ENCODE peak calls at places on chromosomes 3 and 15, in seven cellular contexts. One of them, this sample, is unnamed. For H3K9me3, the result is how much of the 10 kb centered on the place peaks cover.

GRCh38 chr15:51046799-51047449 is 47.8 kb downstream of the TNFAIP8L3 start:
- DNase-seq in GM23248: peak
- DNase-seq in K562: no peak
- DNase-seq in naive thymus-derived CD4-positive, alpha-beta T cell: no peak
- DNase-seq in cardiac muscle cell: peak
- DNase-seq in neuronal stem cell: no peak
- DNase-seq in T-helper 17 cell: no peak
- DNase-seq in this sample: no peak

GRCh38 chr3:64143399-64144130 is 81.7 kb downstream of the PRICKLE2 start:
- DNase-seq in naive thymus-derived CD4-positive, alpha-beta T cell: no peak
- DNase-seq in T-helper 17 cell: no peak
- DNase-seq in GM23248: peak
- DNase-seq in K562: no peak
- DNase-seq in neuronal stem cell: no peak
- DNase-seq in cardiac muscle cell: peak
- DNase-seq in this sample: no peak

GRCh38 chr15:64739216-64739976 is 36.0 kb downstream of the RBPMS2 start:
- DNase-seq in naive thymus-derived CD4-positive, alpha-beta T cell: no peak
- DNase-seq in neuronal stem cell: no peak
- DNase-seq in cardiac muscle cell: peak
- DNase-seq in K562: no peak
- DNase-seq in GM23248: no peak
- DNase-seq in T-helper 17 cell: no peak
- DNase-seq in this sample: no peak

GRCh38 chr3:179149239-179149887 is 1.2 kb downstream of the PIK3CA start:
- DNase-seq in T-helper 17 cell: no peak
- DNase-seq in GM23248: peak
- DNase-seq in neuronal stem cell: peak
- DNase-seq in cardiac muscle cell: peak
- DNase-seq in K562: no peak
- DNase-seq in naive thymus-derived CD4-positive, alpha-beta T cell: no peak
- DNase-seq in this sample: no peak

GRCh38 chr3:197736010-197736490 is 654 bp downstream of the RUBCN start:
- DNase-seq in cardiac muscle cell: no peak
- DNase-seq in naive thymus-derived CD4-positive, alpha-beta T cell: peak
- DNase-seq in neuronal stem cell: no peak
- DNase-seq in K562: no peak
- DNase-seq in GM23248: peak
- DNase-seq in T-helper 17 cell: peak
- DNase-seq in this sample: no peak

GRCh38 chr3:160464971-160465370 is 15.4 kb upstream of the TRIM59 start:
- DNase-seq in naive thymus-derived CD4-positive, alpha-beta T cell: no peak
- DNase-seq in K562: no peak
- DNase-seq in cardiac muscle cell: no peak
- DNase-seq in T-helper 17 cell: no peak
- DNase-seq in GM23248: no peak
- DNase-seq in neuronal stem cell: no peak
- DNase-seq in this sample: no peak

GRCh38 chr3:173699353-173699752 is 301.8 kb downstream of the NLGN1 start:
- DNase-seq in K562: no peak
- DNase-seq in naive thymus-derived CD4-positive, alpha-beta T cell: no peak
- DNase-seq in neuronal stem cell: no peak
- DNase-seq in T-helper 17 cell: no peak
- DNase-seq in GM23248: no peak
- DNase-seq in cardiac muscle cell: no peak
- DNase-seq in this sample: no peak

GRCh38 chr3:48038971-48039481 is 22.8 kb upstream of the MAP4 start:
- DNase-seq in neuronal stem cell: no peak
- DNase-seq in GM23248: peak
- DNase-seq in K562: no peak
- DNase-seq in cardiac muscle cell: no peak
- DNase-seq in T-helper 17 cell: no peak
- DNase-seq in naive thymus-derived CD4-positive, alpha-beta T cell: no peak
- DNase-seq in this sample: no peak

GRCh38 chr3:113260980-113261920 is 49.9 kb downstream of the BOC start:
- DNase-seq in naive thymus-derived CD4-positive, alpha-beta T cell: no peak
- DNase-seq in neuronal stem cell: no peak
- DNase-seq in cardiac muscle cell: peak
- DNase-seq in T-helper 17 cell: no peak
- DNase-seq in GM23248: no peak
- DNase-seq in K562: no peak
- DNase-seq in this sample: no peak

GRCh38 chr3:125618208-125618607 is 22.9 kb upstream of the OSBPL11 start:
- DNase-seq in naive thymus-derived CD4-positive, alpha-beta T cell: no peak
- DNase-seq in K562: no peak
- DNase-seq in cardiac muscle cell: no peak
- DNase-seq in neuronal stem cell: no peak
- DNase-seq in GM23248: no peak
- DNase-seq in T-helper 17 cell: no peak
- DNase-seq in this sample: no peak

GRCh38 chr3:138833908-138834358 is 795 bp downstream of the PIK3CB start:
- DNase-seq in neuronal stem cell: no peak
- DNase-seq in cardiac muscle cell: peak
- DNase-seq in naive thymus-derived CD4-positive, alpha-beta T cell: no peak
- DNase-seq in K562: no peak
- DNase-seq in GM23248: peak
- DNase-seq in T-helper 17 cell: no peak
- DNase-seq in this sample: no peak

GRCh38 chr3:12004741-12005513 is 739 bp downstream of the SYN2 start:
- DNase-seq in T-helper 17 cell: no peak
- DNase-seq in GM23248: no peak
- DNase-seq in cardiac muscle cell: no peak
- DNase-seq in K562: no peak
- DNase-seq in neuronal stem cell: peak
- DNase-seq in naive thymus-derived CD4-positive, alpha-beta T cell: no peak
- DNase-seq in this sample: no peak

GRCh38 chr3:39809181-39809994 is at the start of gene MYRIP:
- DNase-seq in T-helper 17 cell: no peak
- DNase-seq in cardiac muscle cell: peak
- DNase-seq in naive thymus-derived CD4-positive, alpha-beta T cell: no peak
- DNase-seq in GM23248: peak
- DNase-seq in K562: peak
- DNase-seq in neuronal stem cell: peak
- DNase-seq in this sample: no peak

GRCh38 chr3:183369626-183370025 is 58.8 kb downstream of the MCF2L2 start:
- DNase-seq in naive thymus-derived CD4-positive, alpha-beta T cell: no peak
- DNase-seq in K562: no peak
- DNase-seq in T-helper 17 cell: no peak
- DNase-seq in neuronal stem cell: no peak
- DNase-seq in GM23248: peak
- DNase-seq in cardiac muscle cell: no peak
- DNase-seq in this sample: no peak

GRCh38 chr3:189457666-189458065 is 173.5 kb upstream of the TP63 start:
- DNase-seq in cardiac muscle cell: no peak
- DNase-seq in K562: no peak
- DNase-seq in T-helper 17 cell: no peak
- DNase-seq in naive thymus-derived CD4-positive, alpha-beta T cell: no peak
- DNase-seq in neuronal stem cell: no peak
- DNase-seq in GM23248: no peak
- DNase-seq in this sample: no peak

GRCh38 chr3:13414040-13414729 is 5.9 kb downstream of the NUP210 start:
- DNase-seq in naive thymus-derived CD4-positive, alpha-beta T cell: peak
- DNase-seq in T-helper 17 cell: peak
- DNase-seq in neuronal stem cell: no peak
- DNase-seq in cardiac muscle cell: no peak
- DNase-seq in GM23248: no peak
- DNase-seq in K562: peak
- DNase-seq in this sample: no peak

GRCh38 chr3:176352716-176353334 is 844.5 kb downstream of the TBL1XR1 start:
- DNase-seq in cardiac muscle cell: no peak
- DNase-seq in naive thymus-derived CD4-positive, alpha-beta T cell: no peak
- DNase-seq in T-helper 17 cell: no peak
- DNase-seq in GM23248: peak
- DNase-seq in K562: no peak
- DNase-seq in neuronal stem cell: no peak
- DNase-seq in this sample: no peak

GRCh38 chr15:83571820-83572707 is 81.9 kb upstream of the ADAMTSL3 start:
- DNase-seq in GM23248: peak
- DNase-seq in naive thymus-derived CD4-positive, alpha-beta T cell: no peak
- DNase-seq in T-helper 17 cell: no peak
- DNase-seq in cardiac muscle cell: peak
- DNase-seq in neuronal stem cell: peak
- DNase-seq in K562: no peak
- DNase-seq in this sample: no peak

GRCh38 chr3:45143673-45144670 is 2.2 kb downstream of the CDCP1 start:
- DNase-seq in T-helper 17 cell: no peak
- DNase-seq in cardiac muscle cell: peak
- DNase-seq in K562: peak
- DNase-seq in naive thymus-derived CD4-positive, alpha-beta T cell: no peak
- DNase-seq in GM23248: no peak
- DNase-seq in neuronal stem cell: no peak
- DNase-seq in this sample: no peak

GRCh38 chr3:161275919-161276318 is 54.8 kb downstream of the NMD3 start:
- DNase-seq in neuronal stem cell: no peak
- DNase-seq in cardiac muscle cell: no peak
- DNase-seq in K562: no peak
- DNase-seq in GM23248: no peak
- DNase-seq in naive thymus-derived CD4-positive, alpha-beta T cell: no peak
- DNase-seq in T-helper 17 cell: no peak
- DNase-seq in this sample: no peak

GRCh38 chr3:108090066-108090700 is 648 bp downstream of the CD47 start:
- DNase-seq in cardiac muscle cell: peak
- DNase-seq in neuronal stem cell: peak
- DNase-seq in naive thymus-derived CD4-positive, alpha-beta T cell: peak
- DNase-seq in K562: no peak
- DNase-seq in GM23248: peak
- DNase-seq in T-helper 17 cell: peak
- DNase-seq in this sample: no peak

GRCh38 chr3:118782755-118783202 is 251.9 kb downstream of the IGSF11 start:
- DNase-seq in cardiac muscle cell: no peak
- DNase-seq in GM23248: no peak
- DNase-seq in T-helper 17 cell: no peak
- DNase-seq in K562: no peak
- DNase-seq in neuronal stem cell: no peak
- DNase-seq in naive thymus-derived CD4-positive, alpha-beta T cell: no peak
- DNase-seq in this sample: no peak

GRCh38 chr3:13397316-13397715 is 22.8 kb downstream of the NUP210 start:
- DNase-seq in K562: no peak
- DNase-seq in neuronal stem cell: no peak
- DNase-seq in cardiac muscle cell: no peak
- DNase-seq in GM23248: no peak
- DNase-seq in T-helper 17 cell: no peak
- DNase-seq in naive thymus-derived CD4-positive, alpha-beta T cell: no peak
- DNase-seq in this sample: no peak

GRCh38 chr3:55544219-55544618 is 57.1 kb upstream of the WNT5A start:
- DNase-seq in cardiac muscle cell: no peak
- DNase-seq in naive thymus-derived CD4-positive, alpha-beta T cell: no peak
- DNase-seq in neuronal stem cell: no peak
- DNase-seq in K562: no peak
- DNase-seq in T-helper 17 cell: no peak
- DNase-seq in GM23248: no peak
- DNase-seq in this sample: no peak

GRCh38 chr3:125123455-125123854 is 67.7 kb upstream of the HEG1 start:
- DNase-seq in naive thymus-derived CD4-positive, alpha-beta T cell: no peak
- DNase-seq in T-helper 17 cell: no peak
- DNase-seq in cardiac muscle cell: peak
- DNase-seq in GM23248: peak
- DNase-seq in neuronal stem cell: no peak
- DNase-seq in K562: no peak
- DNase-seq in this sample: no peak

GRCh38 chr3:88076712-88077111 is 17.7 kb downstream of the ZNF654 start:
- DNase-seq in T-helper 17 cell: no peak
- DNase-seq in cardiac muscle cell: no peak
- DNase-seq in K562: peak
- DNase-seq in neuronal stem cell: no peak
- DNase-seq in GM23248: no peak
- DNase-seq in naive thymus-derived CD4-positive, alpha-beta T cell: no peak
- DNase-seq in this sample: no peak
- H3K9me3 ChIP-seq in T-helper 17 cell: under half
- H3K9me3 ChIP-seq in cardiac muscle cell: under half
- H3K9me3 ChIP-seq in K562: under half
- H3K9me3 ChIP-seq in neuronal stem cell: under half
- H3K9me3 ChIP-seq in GM23248: under half
- H3K9me3 ChIP-seq in naive thymus-derived CD4-positive, alpha-beta T cell: under half
- H3K9me3 ChIP-seq in this sample: under half

GRCh38 chr15:25177955-25178801 is 223.4 kb downstream of the SNRPN start:
- DNase-seq in naive thymus-derived CD4-positive, alpha-beta T cell: no peak
- DNase-seq in cardiac muscle cell: no peak
- DNase-seq in neuronal stem cell: no peak
- DNase-seq in T-helper 17 cell: peak
- DNase-seq in K562: no peak
- DNase-seq in GM23248: no peak
- DNase-seq in this sample: no peak
- H3K9me3 ChIP-seq in naive thymus-derived CD4-positive, alpha-beta T cell: under half
- H3K9me3 ChIP-seq in cardiac muscle cell: under half
- H3K9me3 ChIP-seq in neuronal stem cell: half or more
- H3K9me3 ChIP-seq in T-helper 17 cell: under half
- H3K9me3 ChIP-seq in K562: under half
- H3K9me3 ChIP-seq in GM23248: under half
- H3K9me3 ChIP-seq in this sample: under half

DNA sequence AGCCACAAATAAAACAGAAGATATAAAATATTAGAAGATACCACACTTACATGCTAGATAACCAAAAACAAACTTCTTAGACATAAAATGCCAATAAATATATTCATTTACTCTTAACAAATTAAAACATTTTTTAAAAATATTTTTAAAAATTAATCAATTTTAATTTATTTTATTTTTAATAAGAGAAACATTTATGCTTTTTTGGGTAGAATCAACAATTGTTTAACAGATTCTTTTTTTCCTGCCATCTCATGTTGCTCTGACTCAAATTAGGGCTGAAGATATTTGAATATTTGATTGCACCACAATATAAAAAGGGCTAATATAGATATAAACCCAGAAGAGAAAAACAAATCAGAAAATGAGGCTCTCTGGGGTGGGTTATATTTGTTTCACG is 172.6 kb downstream of the GOLGA6L6 start:
- DNase-seq in naive thymus-derived CD4-positive, alpha-beta T cell: no peak
- DNase-seq in GM23248: no peak
- DNase-seq in T-helper 17 cell: no peak
- DNase-seq in neuronal stem cell: no peak
- DNase-seq in K562: no peak
- DNase-seq in cardiac muscle cell: no peak
- DNase-seq in this sample: no peak
- H3K9me3 ChIP-seq in naive thymus-derived CD4-positive, alpha-beta T cell: under half
- H3K9me3 ChIP-seq in GM23248: under half
- H3K9me3 ChIP-seq in T-helper 17 cell: under half
- H3K9me3 ChIP-seq in neuronal stem cell: under half
- H3K9me3 ChIP-seq in K562: under half
- H3K9me3 ChIP-seq in cardiac muscle cell: under half
- H3K9me3 ChIP-seq in this sample: under half

GRCh38 chr15:26598704-26599103 is 174.2 kb downstream of the GABRB3 start:
- DNase-seq in GM23248: no peak
- DNase-seq in neuronal stem cell: no peak
- DNase-seq in naive thymus-derived CD4-positive, alpha-beta T cell: no peak
- DNase-seq in cardiac muscle cell: no peak
- DNase-seq in K562: no peak
- DNase-seq in T-helper 17 cell: no peak
- DNase-seq in this sample: no peak
- H3K9me3 ChIP-seq in GM23248: under half
- H3K9me3 ChIP-seq in neuronal stem cell: under half
- H3K9me3 ChIP-seq in naive thymus-derived CD4-positive, alpha-beta T cell: under half
- H3K9me3 ChIP-seq in cardiac muscle cell: under half
- H3K9me3 ChIP-seq in K562: under half
- H3K9me3 ChIP-seq in T-helper 17 cell: under half
- H3K9me3 ChIP-seq in this sample: under half

DNA sequence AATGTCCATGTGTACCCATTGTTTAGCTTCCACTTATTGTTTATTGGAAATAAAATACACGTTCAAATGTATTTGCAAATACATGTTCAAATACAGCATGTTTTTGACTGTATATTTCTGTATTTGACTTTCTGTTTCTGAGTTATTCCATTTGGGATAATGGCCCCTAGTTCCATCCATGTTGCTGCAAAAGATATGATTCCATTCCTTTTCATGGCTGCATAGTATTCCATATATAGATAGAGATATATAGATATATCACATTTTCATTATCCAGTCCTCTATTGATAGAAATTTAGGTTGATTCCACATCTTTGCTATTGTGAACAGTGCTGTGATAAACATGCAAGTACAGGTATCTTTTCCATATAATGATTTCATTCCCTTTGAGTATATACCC is 241.4 kb upstream of the SOX2 start:
- DNase-seq in T-helper 17 cell: no peak
- DNase-seq in naive thymus-derived CD4-positive, alpha-beta T cell: no peak
- DNase-seq in K562: no peak
- DNase-seq in neuronal stem cell: no peak
- DNase-seq in GM23248: no peak
- DNase-seq in cardiac muscle cell: no peak
- DNase-seq in this sample: no peak
- H3K9me3 ChIP-seq in T-helper 17 cell: under half
- H3K9me3 ChIP-seq in naive thymus-derived CD4-positive, alpha-beta T cell: under half
- H3K9me3 ChIP-seq in K562: under half
- H3K9me3 ChIP-seq in neuronal stem cell: under half
- H3K9me3 ChIP-seq in GM23248: under half
- H3K9me3 ChIP-seq in cardiac muscle cell: under half
- H3K9me3 ChIP-seq in this sample: under half

This sample was measured in Panc1.